ENCODE peak calls at places on chromosomes 6 and 20, in five cellular contexts. M, C, T, P and V are unnamed samples.

GRCh38 chr6:123805921-123806320 is 2.3 kb downstream of the NKAIN2 start:
- DNase-seq in M (no peak), C (no peak), T (no peak), P (no peak), V (no peak)

GRCh38 chr6:16324622-16325225 is 86.3 kb downstream of the GMPR start:
- DNase-seq in M (no peak), C (no peak), T (no peak), P (peak), V (no peak)

GRCh38 chr20:6705106-6705766 is 62.2 kb upstream of the BMP2 start:
- DNase-seq in M (no peak), C (no peak), T (no peak), P (no peak), V (no peak)

GRCh38 chr6:30091577-30092381 is 16.2 kb upstream of the RNF39 start:
- DNase-seq in M (no peak), C (peak), T (no peak), P (peak), V (no peak)

GRCh38 chr20:59938221-59938620 is 1.9 kb downstream of the PPP1R3D start:
- DNase-seq in M (no peak), C (peak), T (no peak), P (peak), V (no peak)

GRCh38 chr20:62254021-62254724 is 15.9 kb downstream of the OSBPL2 start:
- DNase-seq in M (no peak), C (no peak), T (no peak), P (no peak), V (no peak)

GRCh38 chr6:56046576-56046975 is 171.2 kb upstream of the BMP5 start:
- DNase-seq in M (no peak), C (peak), T (no peak), P (peak), V (no peak)

GRCh38 chr20:31835977-31836852 is 9.2 kb downstream of the FOXS1 start:
- DNase-seq in M (no peak), C (peak), T (peak), P (peak), V (no peak)

GRCh38 chr20:2751868-2752630 is 48.4 kb downstream of the CPXM1 start:
- DNase-seq in M (no peak), C (no peak), T (peak), P (no peak), V (no peak)

GRCh38 chr6:147974376-147974775 is 368.3 kb upstream of the SASH1 start:
- DNase-seq in M (no peak), C (peak), T (no peak), P (peak), V (no peak)

GRCh38 chr6:21664263-21665081 is 70.9 kb downstream of the SOX4 start:
- DNase-seq in M (peak), C (no peak), T (no peak), P (no peak), V (peak)

GRCh38 chr6:41637179-41638001 is 878 bp upstream of the MDFI start:
- DNase-seq in M (peak), C (no peak), T (no peak), P (no peak), V (no peak)

GRCh38 chr6:3271756-3272155 is 13.0 kb downstream of the PSMG4 start:
- DNase-seq in M (no peak), C (no peak), T (no peak), P (no peak), V (no peak)

GRCh38 chr6:29631860-29632731 is 887 bp downstream of the GABBR1 start:
- DNase-seq in M (peak), C (peak), T (peak), P (peak), V (peak)

GRCh38 chr20:25058797-25059486 is 1.0 kb upstream of the ACSS1 start:
- DNase-seq in M (no peak), C (peak), T (no peak), P (peak), V (no peak)

GRCh38 chr6:38997128-38997761 is 51.3 kb upstream of the GLP1R start:
- DNase-seq in M (peak), C (peak), T (peak), P (peak), V (peak)

GRCh38 chr6:1612386-1612893 is 2.7 kb downstream of the FOXC1 start:
- DNase-seq in M (no peak), C (no peak), T (no peak), P (no peak), V (no peak)

GRCh38 chr6:1610497-1611321 is 994 bp downstream of the FOXC1 start:
- DNase-seq in M (no peak), C (no peak), T (no peak), P (peak), V (no peak)

GRCh38 chr6:1609662-1610496 is at the start of gene FOXC1:
- DNase-seq in M (peak), C (peak), T (no peak), P (peak), V (no peak)

GRCh38 chr6:1611572-1612385 is 2.1 kb downstream of the FOXC1 start:
- DNase-seq in M (no peak), C (no peak), T (no peak), P (peak), V (no peak)

GRCh38 chr6:1611322-1611571 is 1.5 kb downstream of the FOXC1 start:
- DNase-seq in M (no peak), C (peak), T (no peak), P (peak), V (no peak)
- TF ChIP-seq CTCF in M (no peak), C (peak), T (no peak), P (peak), V (no peak)

GRCh38 chr6:109343518-109343917 is 38.7 kb downstream of the CD164 start:
- DNase-seq in M (no peak), C (no peak), T (no peak), P (no peak), V (no peak)

GRCh38 chr6:109336221-109336955 is 45.9 kb downstream of the CD164 start:
- DNase-seq in M (no peak), C (peak), T (no peak), P (peak), V (no peak)

GRCh38 chr6:109342564-109342963 is 39.7 kb downstream of the CD164 start:
- DNase-seq in M (no peak), C (no peak), T (no peak), P (no peak), V (no peak)

GRCh38 chr6:109340811-109341210 is 41.5 kb downstream of the CD164 start:
- DNase-seq in M (no peak), C (no peak), T (no peak), P (no peak), V (no peak)

DNA sequence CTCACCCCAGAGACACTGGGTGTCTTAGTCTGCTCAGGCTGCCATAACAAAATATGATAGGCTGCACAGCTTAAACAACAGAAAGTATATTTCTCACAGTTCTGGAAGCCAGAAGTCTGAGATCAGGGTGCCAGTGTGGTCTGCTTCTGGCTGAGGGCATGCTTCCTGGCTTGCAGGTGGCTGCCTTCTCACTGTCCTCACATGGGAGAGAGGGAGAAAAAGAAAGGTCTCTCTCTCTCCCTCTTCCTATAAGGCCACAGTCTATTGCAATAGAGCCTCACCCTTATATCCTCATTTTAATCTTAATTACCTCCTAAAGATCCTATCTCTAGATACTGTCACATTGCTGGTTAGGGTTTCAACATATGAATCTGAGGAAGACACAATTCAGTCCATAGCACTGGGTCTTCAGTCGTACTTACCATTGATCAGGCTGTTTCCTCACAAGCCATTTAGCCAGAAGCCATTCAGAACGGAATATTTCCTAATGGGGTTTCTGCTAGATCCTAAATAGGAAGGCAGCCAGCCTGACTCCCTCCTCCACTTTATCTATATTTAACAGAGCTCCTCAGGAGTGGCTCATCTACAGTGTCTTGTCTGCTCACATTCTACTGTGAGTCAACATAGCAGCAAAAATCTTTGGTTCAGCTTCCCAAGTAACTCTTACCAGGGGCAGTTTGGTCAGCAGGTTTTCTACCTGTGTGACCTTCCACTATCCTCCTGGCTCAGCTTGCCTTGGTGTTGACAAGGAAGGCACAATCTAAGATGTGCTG is 42.2 kb downstream of the CD164 start:
- DNase-seq in M (no peak), C (no peak), T (no peak), P (peak), V (no peak)
- TF ChIP-seq CTCF in M (no peak), C (no peak), T (no peak), P (no peak), V (no peak)

DNA sequence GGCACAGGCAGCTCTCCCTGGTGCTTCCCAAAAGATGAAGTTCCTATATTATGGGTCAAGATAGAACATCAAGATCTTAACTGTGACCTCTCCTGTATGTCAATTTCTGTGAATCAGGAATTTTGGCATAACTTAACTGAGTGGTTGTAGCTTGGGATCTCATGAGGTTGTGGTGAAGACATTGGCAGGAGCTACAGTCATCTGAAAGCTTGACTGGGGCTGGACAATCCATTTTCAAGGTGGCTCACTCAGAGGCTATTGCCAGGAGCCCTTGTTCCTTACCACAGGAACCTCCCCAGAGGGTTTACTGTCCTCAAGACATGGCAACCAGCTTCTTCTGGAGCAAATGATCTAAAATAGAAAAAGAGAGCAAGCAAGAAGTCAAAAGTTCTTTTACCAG is 252.2 kb downstream of the ADGB start:
- DNase-seq in M (no peak), C (no peak), T (no peak), P (no peak), V (no peak)
- TF ChIP-seq CTCF in M (no peak), C (no peak), T (no peak), P (no peak), V (no peak)

GRCh38 chr6:68976260-68976659 is 341.2 kb downstream of the ADGRB3 start:
- DNase-seq in M (no peak), C (no peak), T (no peak), P (no peak), V (no peak)
- TF ChIP-seq CTCF in M (peak), C (no peak), T (no peak), P (peak), V (peak)

GRCh38 chr6:11675610-11676009 is 103.0 kb downstream of the ADTRP start:
- DNase-seq in M (no peak), C (no peak), T (no peak), P (no peak), V (no peak)
- TF ChIP-seq CTCF in M (peak), C (peak), T (no peak), P (peak), V (no peak)

GRCh38 chr20:63384336-63384735 is 23.2 kb upstream of the CHRNA4 start:
- DNase-seq in M (no peak), C (no peak), T (no peak), P (no peak), V (no peak)

GRCh38 chr20:63383556-63383955 is 22.4 kb upstream of the CHRNA4 start:
- DNase-seq in M (no peak), C (no peak), T (no peak), P (no peak), V (no peak)

GRCh38 chr20:63380346-63380870 is 19.3 kb upstream of the CHRNA4 start:
- DNase-seq in M (no peak), C (no peak), T (no peak), P (no peak), V (no peak)

GRCh38 chr20:63382551-63383300 is 21.6 kb upstream of the CHRNA4 start:
- DNase-seq in M (no peak), C (no peak), T (no peak), P (no peak), V (no peak)

GRCh38 chr20:63381781-63382431 is 20.8 kb upstream of the CHRNA4 start:
- DNase-seq in M (peak), C (no peak), T (peak), P (no peak), V (peak)
- TF ChIP-seq CTCF in M (peak), C (peak), T (peak), P (peak), V (peak)

GRCh38 chr6:18528084-18528743 is 141.1 kb downstream of the RNF144B start:
- DNase-seq in M (no peak), C (peak), T (no peak), P (peak), V (no peak)
- TF ChIP-seq CTCF in M (peak), C (no peak), T (no peak), P (peak), V (peak)

DNA sequence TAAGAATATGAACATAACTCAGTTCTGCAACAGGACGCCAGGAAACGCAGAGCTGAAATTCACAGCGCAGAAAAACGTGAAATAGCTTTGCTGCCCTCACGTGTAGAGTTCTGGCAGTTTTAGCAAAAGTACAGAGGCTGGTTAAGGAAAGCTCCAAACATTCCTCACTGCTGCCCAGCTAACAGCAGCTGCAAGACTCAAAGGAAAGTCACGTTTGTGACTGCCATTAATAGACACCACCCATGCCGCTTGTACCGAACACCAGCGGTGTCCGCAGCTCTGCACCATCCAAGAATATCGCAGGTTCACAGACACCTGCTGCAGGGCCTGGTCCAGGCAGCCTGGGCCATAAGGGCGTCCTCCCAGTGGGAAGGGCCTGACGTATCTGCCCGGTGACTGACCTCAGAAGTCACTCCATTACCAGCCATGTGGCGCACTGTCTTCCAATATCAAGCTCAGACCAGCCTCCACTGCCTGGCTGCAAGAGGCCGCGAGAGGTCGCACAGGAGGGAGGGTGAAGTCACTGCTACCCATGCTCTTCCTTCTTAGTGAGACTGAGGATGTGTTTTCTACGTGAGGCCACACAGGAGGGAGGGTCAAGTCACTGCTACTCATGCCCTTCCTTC is 61.4 kb downstream of the WDR27 start:
- DNase-seq in M (no peak), C (peak), T (no peak), P (peak), V (no peak)
- TF ChIP-seq CTCF in M (no peak), C (no peak), T (no peak), P (peak), V (no peak)

GRCh38 chr6:169177516-169178196 is 76.0 kb downstream of the THBS2 start:
- DNase-seq in M (no peak), C (peak), T (no peak), P (peak), V (no peak)
- TF ChIP-seq CTCF in M (no peak), C (no peak), T (no peak), P (no peak), V (no peak)